ENCODE peak calls at places on chromosomes 16 and 17, in nine cellular contexts. One of them, this sample, is unnamed.

GRCh38 chr17:11144358-11145233 is 96.4 kb upstream of the SHISA6 start:
- DNase-seq in testis: peak
- DNase-seq in body of pancreas: peak
- DNase-seq in ovary: no peak
- DNase-seq in uterus: no peak
- DNase-seq in IMR-90: no peak
- DNase-seq in A549: peak
- DNase-seq in adrenal gland: peak
- DNase-seq in Peyer's patch: peak
- DNase-seq in this sample: peak

GRCh38 chr16:85510203-85510602 is 102.9 kb upstream of the GSE1 start:
- DNase-seq in A549: no peak
- DNase-seq in body of pancreas: no peak
- DNase-seq in adrenal gland: no peak
- DNase-seq in uterus: no peak
- DNase-seq in Peyer's patch: no peak
- DNase-seq in testis: no peak
- DNase-seq in ovary: no peak
- DNase-seq in IMR-90: no peak
- DNase-seq in this sample: no peak

GRCh38 chr16:58548378-58548777 is 33.1 kb downstream of the SETD6 start:
- DNase-seq in testis: no peak
- DNase-seq in adrenal gland: no peak
- DNase-seq in uterus: no peak
- DNase-seq in body of pancreas: no peak
- DNase-seq in Peyer's patch: no peak
- DNase-seq in IMR-90: no peak
- DNase-seq in A549: no peak
- DNase-seq in ovary: no peak
- DNase-seq in this sample: no peak

GRCh38 chr16:74480150-74481029 is 59.1 kb upstream of the CLEC18B start:
- DNase-seq in adrenal gland: no peak
- DNase-seq in IMR-90: no peak
- DNase-seq in ovary: no peak
- DNase-seq in uterus: peak
- DNase-seq in A549: peak
- DNase-seq in body of pancreas: peak
- DNase-seq in testis: peak
- DNase-seq in Peyer's patch: peak
- DNase-seq in this sample: peak

GRCh38 chr16:10521681-10522274 is 58.6 kb downstream of the EMP2 start:
- DNase-seq in ovary: peak
- DNase-seq in uterus: peak
- DNase-seq in testis: peak
- DNase-seq in A549: peak
- DNase-seq in adrenal gland: peak
- DNase-seq in Peyer's patch: peak
- DNase-seq in IMR-90: peak
- DNase-seq in body of pancreas: peak
- DNase-seq in this sample: peak

GRCh38 chr16:89618114-89618999 is 4.9 kb downstream of the DPEP1 start:
- DNase-seq in body of pancreas: no peak
- DNase-seq in ovary: no peak
- DNase-seq in IMR-90: no peak
- DNase-seq in adrenal gland: no peak
- DNase-seq in A549: no peak
- DNase-seq in Peyer's patch: no peak
- DNase-seq in uterus: no peak
- DNase-seq in testis: no peak
- DNase-seq in this sample: no peak

GRCh38 chr17:44004761-44005526 is 522 bp downstream of the NAGS start:
- DNase-seq in adrenal gland: peak
- DNase-seq in IMR-90: no peak
- DNase-seq in body of pancreas: no peak
- DNase-seq in uterus: peak
- DNase-seq in ovary: no peak
- DNase-seq in Peyer's patch: peak
- DNase-seq in A549: no peak
- DNase-seq in testis: no peak
- DNase-seq in this sample: no peak

GRCh38 chr17:57097832-57098421 is 12.9 kb downstream of the AKAP1 start:
- DNase-seq in Peyer's patch: no peak
- DNase-seq in ovary: peak
- DNase-seq in uterus: no peak
- DNase-seq in testis: no peak
- DNase-seq in adrenal gland: peak
- DNase-seq in A549: no peak
- DNase-seq in IMR-90: peak
- DNase-seq in body of pancreas: peak
- DNase-seq in this sample: peak

GRCh38 chr17:67488768-67489167 is 111.7 kb downstream of the PITPNC1 start:
- DNase-seq in ovary: no peak
- DNase-seq in IMR-90: no peak
- DNase-seq in uterus: no peak
- DNase-seq in Peyer's patch: no peak
- DNase-seq in adrenal gland: no peak
- DNase-seq in A549: no peak
- DNase-seq in testis: no peak
- DNase-seq in body of pancreas: no peak
- DNase-seq in this sample: no peak

GRCh38 chr17:55962931-55963378 is 190.3 kb upstream of the ANKFN1 start:
- DNase-seq in ovary: no peak
- DNase-seq in body of pancreas: peak
- DNase-seq in IMR-90: no peak
- DNase-seq in uterus: no peak
- DNase-seq in Peyer's patch: no peak
- DNase-seq in testis: no peak
- DNase-seq in A549: no peak
- DNase-seq in adrenal gland: no peak
- DNase-seq in this sample: no peak

GRCh38 chr16:79170565-79171242 is 429.8 kb downstream of the MAF start:
- DNase-seq in adrenal gland: peak
- DNase-seq in A549: no peak
- DNase-seq in uterus: peak
- DNase-seq in testis: peak
- DNase-seq in Peyer's patch: peak
- DNase-seq in body of pancreas: peak
- DNase-seq in ovary: peak
- DNase-seq in IMR-90: no peak
- DNase-seq in this sample: no peak

GRCh38 chr17:39929657-39930407 is 2.3 kb downstream of the LRRC3C start:
- DNase-seq in uterus: no peak
- DNase-seq in IMR-90: peak
- DNase-seq in A549: peak
- DNase-seq in testis: no peak
- DNase-seq in adrenal gland: no peak
- DNase-seq in ovary: no peak
- DNase-seq in body of pancreas: no peak
- DNase-seq in Peyer's patch: no peak
- DNase-seq in this sample: peak

GRCh38 chr17:39739020-39739884 is 1.5 kb downstream of the GRB7 start:
- DNase-seq in ovary: no peak
- DNase-seq in A549: peak
- DNase-seq in IMR-90: no peak
- DNase-seq in adrenal gland: no peak
- DNase-seq in testis: peak
- DNase-seq in uterus: peak
- DNase-seq in Peyer's patch: peak
- DNase-seq in body of pancreas: peak
- DNase-seq in this sample: no peak

GRCh38 chr17:48131216-48131824 is 23.8 kb downstream of the SNX11 start:
- DNase-seq in testis: peak
- DNase-seq in A549: peak
- DNase-seq in body of pancreas: peak
- DNase-seq in uterus: peak
- DNase-seq in IMR-90: peak
- DNase-seq in Peyer's patch: peak
- DNase-seq in adrenal gland: peak
- DNase-seq in ovary: peak
- DNase-seq in this sample: peak

GRCh38 chr17:32265192-32265895 is at the start of gene RHBDL3:
- DNase-seq in Peyer's patch: no peak
- DNase-seq in body of pancreas: no peak
- DNase-seq in IMR-90: no peak
- DNase-seq in testis: no peak
- DNase-seq in ovary: peak
- DNase-seq in adrenal gland: no peak
- DNase-seq in uterus: peak
- DNase-seq in A549: peak
- DNase-seq in this sample: no peak

GRCh38 chr16:47058295-47059086 is 85.0 kb upstream of the DNAJA2 start:
- DNase-seq in uterus: no peak
- DNase-seq in A549: no peak
- DNase-seq in testis: peak
- DNase-seq in ovary: peak
- DNase-seq in adrenal gland: peak
- DNase-seq in body of pancreas: no peak
- DNase-seq in Peyer's patch: peak
- DNase-seq in IMR-90: no peak
- DNase-seq in this sample: no peak

GRCh38 chr16:77579283-77579985 is 142.9 kb upstream of the NUDT7 start:
- DNase-seq in A549: no peak
- DNase-seq in testis: no peak
- DNase-seq in Peyer's patch: no peak
- DNase-seq in ovary: no peak
- DNase-seq in body of pancreas: no peak
- DNase-seq in uterus: no peak
- DNase-seq in IMR-90: peak
- DNase-seq in adrenal gland: no peak
- DNase-seq in this sample: no peak
- TF ChIP-seq POLR2A in A549: no peak
- TF ChIP-seq POLR2A in testis: no peak
- TF ChIP-seq POLR2A in Peyer's patch: no peak
- TF ChIP-seq POLR2A in ovary: no peak
- TF ChIP-seq POLR2A in body of pancreas: no peak
- TF ChIP-seq POLR2A in uterus: no peak
- TF ChIP-seq POLR2A in IMR-90: no peak
- TF ChIP-seq POLR2A in adrenal gland: no peak
- TF ChIP-seq POLR2A in this sample: no peak

GRCh38 chr17:42512733-42513251 is 23.2 kb upstream of the NAGLU start:
- DNase-seq in IMR-90: peak
- DNase-seq in adrenal gland: no peak
- DNase-seq in ovary: peak
- DNase-seq in uterus: no peak
- DNase-seq in Peyer's patch: no peak
- DNase-seq in testis: no peak
- DNase-seq in A549: no peak
- DNase-seq in body of pancreas: no peak
- DNase-seq in this sample: no peak

GRCh38 chr17:42513686-42514085 is 22.4 kb upstream of the NAGLU start:
- DNase-seq in adrenal gland: no peak
- DNase-seq in Peyer's patch: no peak
- DNase-seq in IMR-90: no peak
- DNase-seq in testis: no peak
- DNase-seq in body of pancreas: no peak
- DNase-seq in uterus: no peak
- DNase-seq in ovary: no peak
- DNase-seq in A549: no peak
- DNase-seq in this sample: no peak

GRCh38 chr17:42514279-42514678 is 21.8 kb upstream of the NAGLU start:
- DNase-seq in A549: no peak
- DNase-seq in adrenal gland: no peak
- DNase-seq in body of pancreas: no peak
- DNase-seq in ovary: no peak
- DNase-seq in Peyer's patch: no peak
- DNase-seq in uterus: no peak
- DNase-seq in IMR-90: no peak
- DNase-seq in testis: no peak
- DNase-seq in this sample: no peak

GRCh38 chr17:42509916-42510315 is 26.1 kb upstream of the NAGLU start:
- DNase-seq in Peyer's patch: no peak
- DNase-seq in body of pancreas: no peak
- DNase-seq in testis: no peak
- DNase-seq in uterus: no peak
- DNase-seq in IMR-90: no peak
- DNase-seq in adrenal gland: no peak
- DNase-seq in A549: no peak
- DNase-seq in ovary: no peak
- DNase-seq in this sample: no peak

GRCh38 chr17:42512246-42512645 is 23.8 kb upstream of the NAGLU start:
- DNase-seq in uterus: no peak
- DNase-seq in body of pancreas: no peak
- DNase-seq in adrenal gland: no peak
- DNase-seq in A549: no peak
- DNase-seq in Peyer's patch: no peak
- DNase-seq in IMR-90: no peak
- DNase-seq in ovary: no peak
- DNase-seq in testis: no peak
- DNase-seq in this sample: no peak
- TF ChIP-seq POLR2A in uterus: no peak
- TF ChIP-seq POLR2A in body of pancreas: no peak
- TF ChIP-seq POLR2A in adrenal gland: no peak
- TF ChIP-seq POLR2A in A549: no peak
- TF ChIP-seq POLR2A in Peyer's patch: no peak
- TF ChIP-seq POLR2A in IMR-90: no peak
- TF ChIP-seq POLR2A in ovary: no peak
- TF ChIP-seq POLR2A in testis: no peak
- TF ChIP-seq POLR2A in this sample: no peak

DNA sequence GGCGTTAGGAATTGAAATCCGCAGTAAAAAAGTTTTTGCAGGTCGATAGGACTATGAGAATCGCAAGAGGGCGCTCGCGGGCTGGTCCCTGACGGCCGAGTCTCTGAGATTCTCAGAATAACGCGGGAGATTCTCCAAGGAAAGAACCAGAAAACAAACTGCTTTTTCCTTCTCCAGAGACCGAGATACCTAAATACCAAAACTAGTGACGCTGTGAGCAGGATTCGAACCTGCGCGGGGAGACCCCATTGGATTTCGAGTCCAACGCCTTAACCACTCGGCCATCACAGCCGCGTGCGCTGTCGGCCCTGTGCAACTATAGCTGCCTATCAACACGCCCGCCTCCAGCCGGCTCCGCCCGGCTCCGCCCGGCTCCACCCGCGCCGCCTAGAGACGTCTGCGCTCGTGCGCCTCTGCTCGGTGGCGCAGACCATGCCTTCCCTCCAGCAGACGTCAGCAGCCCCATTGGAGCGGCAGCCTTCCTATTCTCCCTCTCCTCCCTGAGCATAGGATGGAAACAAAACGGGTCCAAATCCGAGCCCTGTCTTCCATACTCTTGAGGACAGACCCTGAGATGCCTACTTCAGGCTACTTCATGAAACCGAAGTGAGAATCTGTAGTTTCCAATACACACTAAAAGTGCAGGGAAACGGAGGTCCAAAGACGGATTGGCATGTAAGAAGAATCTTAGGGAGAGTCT is 13.4 kb downstream of the PER1 start:
- DNase-seq in ovary: peak
- DNase-seq in Peyer's patch: peak
- DNase-seq in IMR-90: peak
- DNase-seq in testis: peak
- DNase-seq in uterus: peak
- DNase-seq in adrenal gland: peak
- DNase-seq in A549: peak
- DNase-seq in body of pancreas: peak
- DNase-seq in this sample: no peak
- TF ChIP-seq POLR2A in ovary: peak
- TF ChIP-seq POLR2A in Peyer's patch: peak
- TF ChIP-seq POLR2A in IMR-90: peak
- TF ChIP-seq POLR2A in testis: peak
- TF ChIP-seq POLR2A in uterus: peak
- TF ChIP-seq POLR2A in adrenal gland: peak
- TF ChIP-seq POLR2A in A549: peak
- TF ChIP-seq POLR2A in body of pancreas: peak
- TF ChIP-seq POLR2A in this sample: peak

GRCh38 chr16:28930652-28931051 is 1.1 kb upstream of the CD19 start:
- DNase-seq in IMR-90: no peak
- DNase-seq in adrenal gland: no peak
- DNase-seq in Peyer's patch: peak
- DNase-seq in A549: no peak
- DNase-seq in body of pancreas: no peak
- DNase-seq in testis: no peak
- DNase-seq in ovary: no peak
- DNase-seq in uterus: no peak
- DNase-seq in this sample: no peak
- TF ChIP-seq POLR2A in IMR-90: no peak
- TF ChIP-seq POLR2A in adrenal gland: no peak
- TF ChIP-seq POLR2A in Peyer's patch: no peak
- TF ChIP-seq POLR2A in A549: no peak
- TF ChIP-seq POLR2A in body of pancreas: no peak
- TF ChIP-seq POLR2A in testis: no peak
- TF ChIP-seq POLR2A in ovary: no peak
- TF ChIP-seq POLR2A in uterus: no peak
- TF ChIP-seq POLR2A in this sample: no peak